ENCODE peak calls at places on chromosomes 12 and 14, in four cellular contexts. F is Karpas-422, S is foreskin keratinocyte, T is left ventricle myocardium inferior. V is an unnamed sample.

GRCh38 chr12:42298887-42299286 is 27.0 kb downstream of the ZCRB1 start:
- DNase-seq in T (no peak), F (no peak), S (no peak), V (no peak)

GRCh38 chr14:104930526-104931322 is 6.0 kb downstream of the PLD4 start:
- DNase-seq in T (peak; percentile 7), F (no peak), S (no peak), V (peak; percentile 43)

GRCh38 chr12:19306366-19306765 is 132.9 kb upstream of the AEBP2 start:
- DNase-seq in T (no peak), F (no peak), S (no peak), V (no peak)

GRCh38 chr12:30046376-30046775 is 262.6 kb upstream of the TMTC1 start:
- DNase-seq in S (no peak), T (no peak), F (no peak), V (no peak)

GRCh38 chr12:111037047-111037446 is 116.7 kb upstream of the MYL2 start:
- DNase-seq in T (no peak), F (no peak), S (no peak), V (peak; percentile 13)

GRCh38 chr12:51371295-51371953 is 19.8 kb downstream of the GALNT6 start:
- DNase-seq in F (no peak), T (peak; percentile 26), S (peak; percentile 92), V (peak; percentile 81)

GRCh38 chr12:42608196-42608825 is 18.8 kb upstream of the PRICKLE1 start:
- DNase-seq in S (no peak), T (no peak), F (no peak), V (no peak)

GRCh38 chr14:37056473-37056872 is 115.9 kb downstream of the SLC25A21 start:
- DNase-seq in T (no peak), S (no peak), F (no peak), V (no peak)

GRCh38 chr14:101071493-101071891 is 168.0 kb upstream of the RTL1 start:
- DNase-seq in T (no peak), S (no peak), F (peak; percentile 37), V (no peak)

GRCh38 chr12:116545936-116546335 is 13.2 kb upstream of the MAP1LC3B2 start:
- DNase-seq in F (no peak), S (no peak), T (no peak), V (no peak)

GRCh38 chr12:123067654-123068053 is 83.2 kb downstream of the PITPNM2 start:
- DNase-seq in S (no peak), T (no peak), F (no peak), V (no peak)

GRCh38 chr12:57738661-57739237 is at the start of gene AGAP2:
- DNase-seq in S (no peak), T (no peak), F (no peak), V (no peak)

GRCh38 chr12:49064767-49065152 is 4.2 kb upstream of the KMT2D start:
- DNase-seq in S (no peak), T (no peak), F (no peak), V (no peak)

GRCh38 chr12:16844875-16845274 is 238.9 kb upstream of the LMO3 start:
- DNase-seq in S (no peak), T (no peak), F (no peak), V (no peak)

GRCh38 chr12:102816816-102817434 is 100.1 kb downstream of the PAH start:
- DNase-seq in T (no peak), S (no peak), F (peak; percentile 66), V (no peak)

GRCh38 chr12:34107016-34107415 is 84.7 kb downstream of the ALG10 start:
- DNase-seq in T (no peak), F (no peak), S (no peak), V (no peak)

GRCh38 chr14:93173943-93174395 is 10.7 kb downstream of the MOAP1 start:
- DNase-seq in S (no peak), T (no peak), F (peak; percentile 32), V (peak; percentile 26)

GRCh38 chr12:63151898-63152700 is 1.1 kb upstream of the AVPR1A start:
- DNase-seq in S (no peak), F (peak; percentile 70), T (peak; percentile 20), V (peak; percentile 36)

GRCh38 chr12:6351622-6352021 is 9.7 kb upstream of the TNFRSF1A start:
- DNase-seq in S (no peak), T (no peak), F (no peak), V (no peak)

GRCh38 chr12:80364056-80364455 is 80.0 kb upstream of the PTPRQ start:
- DNase-seq in S (peak; percentile 14), T (no peak), F (no peak), V (no peak)

GRCh38 chr14:71119075-71119474 is 211.8 kb downstream of the PCNX1 start:
- DNase-seq in T (no peak), F (no peak), S (peak; percentile 83), V (no peak)

GRCh38 chr12:21828111-21828775 is 53.7 kb upstream of the KCNJ8 start:
- DNase-seq in T (no peak), S (no peak), F (peak; percentile 33), V (no peak)

GRCh38 chr12:21828779-21829178 is 54.3 kb upstream of the KCNJ8 start:
- DNase-seq in S (no peak), F (no peak), T (peak; percentile 17), V (peak; percentile 31)

GRCh38 chr12:21826549-21826940 is 52.0 kb upstream of the KCNJ8 start:
- DNase-seq in F (peak; percentile 24), T (no peak), S (no peak), V (no peak)

GRCh38 chr12:21825924-21826548 is 51.5 kb upstream of the KCNJ8 start:
- DNase-seq in T (no peak), F (peak; percentile 9), S (no peak), V (no peak)

DNA sequence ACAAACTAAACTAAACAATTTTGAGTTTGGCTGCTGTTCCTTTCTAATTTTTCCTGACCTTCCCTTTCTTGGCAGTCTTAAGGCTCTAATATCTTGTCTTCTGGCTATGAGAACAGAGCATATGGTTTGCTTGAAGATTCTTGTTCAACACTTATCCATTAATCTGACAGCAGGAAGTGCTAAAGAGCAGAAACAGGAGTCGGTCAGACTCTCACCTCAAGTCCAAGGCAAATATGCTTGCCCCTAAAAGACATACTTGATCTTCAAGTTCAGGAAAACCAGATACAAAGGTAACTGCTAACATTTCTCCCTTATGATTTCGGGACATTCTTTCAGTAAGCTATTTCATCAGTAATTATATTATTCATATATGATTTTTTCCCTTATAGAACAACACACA is 52.6 kb upstream of the KCNJ8 start:
- DNase-seq in F (peak; percentile 35), S (no peak), T (no peak), V (no peak)
- H3K27ac ChIP-seq in F (no peak overlapping the region), S (no peak overlapping the region), T (peak overlapping the region; percentile 51), V (peak overlapping the region; percentile 48)

GRCh38 chr12:12734054-12734453 is 16.9 kb downstream of the CDKN1B start:
- DNase-seq in S (no peak), F (no peak), T (no peak), V (no peak)
- H3K27ac ChIP-seq in S (no peak overlapping the region), F (no peak overlapping the region), T (peak overlapping the region; percentile 57), V (peak overlapping the region; percentile 85)

GRCh38 chr12:26339976-26340375 is 144.6 kb downstream of the SSPN start:
- DNase-seq in T (no peak), F (no peak), S (no peak), V (no peak)
- H3K27ac ChIP-seq in T (no peak overlapping the region), F (no peak overlapping the region), S (peak overlapping the region; percentile 76), V (no peak overlapping the region)

GRCh38 chr14:99189201-99189801 is 82.7 kb downstream of the BCL11B start:
- DNase-seq in S (no peak), T (no peak), F (no peak), V (no peak)

GRCh38 chr14:99194136-99194535 is 77.9 kb downstream of the BCL11B start:
- DNase-seq in T (no peak), F (no peak), S (no peak), V (no peak)

GRCh38 chr14:99190696-99191662 is 81.0 kb downstream of the BCL11B start:
- DNase-seq in S (no peak), T (no peak), F (peak; percentile 49), V (no peak)

GRCh38 chr14:99192823-99193222 is 79.2 kb downstream of the BCL11B start:
- DNase-seq in F (no peak), S (no peak), T (no peak), V (no peak)

DNA sequence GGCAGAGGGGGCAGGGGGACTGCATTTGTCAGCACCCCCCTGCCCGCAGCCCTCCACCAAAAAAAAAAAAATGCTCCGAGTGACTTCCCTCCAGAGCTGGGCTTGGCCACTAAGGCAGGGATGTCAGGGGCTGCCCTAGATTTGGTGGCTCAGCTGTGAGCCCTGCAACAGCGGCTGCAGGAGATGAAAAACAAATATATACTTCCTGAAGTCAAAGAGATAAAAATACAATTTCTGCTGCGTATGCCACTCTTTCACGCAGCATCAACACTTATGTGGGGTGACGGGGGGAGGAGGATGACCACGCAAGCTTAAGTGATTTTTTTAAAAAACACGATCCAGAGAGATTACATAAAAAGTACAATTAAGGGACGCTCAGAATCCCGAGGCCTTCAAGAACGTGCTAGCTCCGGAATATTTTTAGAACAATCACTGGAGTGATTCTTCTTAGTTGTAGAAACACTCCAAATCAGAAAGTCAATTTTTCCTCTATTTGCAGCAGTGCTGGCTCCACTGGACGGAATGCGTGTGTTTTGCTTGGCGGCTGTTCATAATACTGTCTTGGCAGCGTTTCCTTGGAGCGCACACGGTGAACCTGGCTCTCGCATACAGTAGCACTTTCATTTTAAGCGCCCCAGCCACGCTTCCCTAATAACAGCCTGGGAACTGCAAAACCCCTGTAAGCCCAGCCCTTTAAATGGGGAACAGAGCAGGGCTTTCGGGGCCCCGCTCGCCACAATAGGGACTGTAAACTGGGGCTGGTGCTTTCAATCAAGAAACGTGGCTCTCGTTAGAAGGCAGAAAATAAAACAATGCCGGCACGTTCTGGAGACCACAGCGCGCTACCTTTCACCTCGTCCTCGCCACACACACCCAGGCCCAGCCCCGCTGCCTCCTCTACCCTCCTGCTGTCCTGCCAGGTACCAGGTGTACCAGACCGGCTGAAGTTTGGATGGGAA is 80.1 kb downstream of the BCL11B start:
- DNase-seq in T (peak; percentile 62), S (peak; percentile 38), F (no peak), V (peak; percentile 73)
- H3K27ac ChIP-seq in T (peak overlapping the region; percentile 38), S (peak overlapping the region; percentile 27), F (no peak overlapping the region), V (peak overlapping the region; percentile 2)

GRCh38 chr12:100221523-100221922 is 20.9 kb downstream of the ACTR6 start:
- DNase-seq in F (no peak), S (no peak), T (no peak), V (no peak)
- H3K27ac ChIP-seq in F (no peak overlapping the region), S (no peak overlapping the region), T (no peak overlapping the region), V (no peak overlapping the region)

V was measured in body of pancreas.